ENCODE peak calls at places on chromosome 16, in seven cellular contexts. O, T, B, L, D, R and X are unnamed samples. For H3K27me3, the result is how much of the 10 kb centered on the place peaks cover.

GRCh38 chr16:46922239-46922638 is 38.1 kb downstream of the GPT2 start:
- DNase-seq in O (no peak), T (no peak), B (no peak), L (no peak), D (no peak), R (no peak), X (no peak)

GRCh38 chr16:29007865-29008593 is 23.2 kb downstream of the LAT start:
- DNase-seq in O (peak), T (no peak), B (no peak), L (peak), D (no peak), R (no peak), X (peak)

GRCh38 chr16:46822270-46822669 is 8.7 kb downstream of the C16orf87 start:
- DNase-seq in O (no peak), T (no peak), B (no peak), L (peak), D (no peak), R (no peak), X (no peak)

GRCh38 chr16:77833906-77834599 is 45.7 kb downstream of the VAT1L start:
- DNase-seq in O (peak), T (no peak), B (peak), L (peak), D (no peak), R (no peak), X (no peak)

GRCh38 chr16:83162791-83163190 is 536.0 kb downstream of the CDH13 start:
- DNase-seq in O (no peak), T (no peak), B (no peak), L (no peak), D (no peak), R (no peak), X (no peak)

GRCh38 chr16:82033006-82033405 is 2.0 kb upstream of the HSD17B2 start:
- DNase-seq in O (no peak), T (peak), B (no peak), L (no peak), D (no peak), R (no peak), X (no peak)

GRCh38 chr16:67910162-67910561 is 17.1 kb downstream of the PSKH1 start:
- DNase-seq in O (peak), T (no peak), B (no peak), L (peak), D (no peak), R (no peak), X (no peak)

GRCh38 chr16:85291302-85292148 is 179.3 kb upstream of the CIBAR2 start:
- DNase-seq in O (no peak), T (peak), B (no peak), L (no peak), D (peak), R (no peak), X (no peak)

GRCh38 chr16:48231675-48232214 is 12.4 kb upstream of the LONP2 start:
- DNase-seq in O (no peak), T (peak), B (peak), L (peak), D (no peak), R (peak), X (peak)

GRCh38 chr16:57704011-57704904 is 9.7 kb downstream of the DRC7 start:
- DNase-seq in O (no peak), T (no peak), B (no peak), L (no peak), D (no peak), R (no peak), X (no peak)

GRCh38 chr16:31708348-31708747 is 165.3 kb upstream of the ZNF267 start:
- DNase-seq in O (no peak), T (no peak), B (no peak), L (no peak), D (no peak), R (no peak), X (no peak)

GRCh38 chr16:89045181-89045815 is 48.4 kb upstream of the ACSF3 start:
- DNase-seq in O (no peak), T (no peak), B (no peak), L (no peak), D (no peak), R (no peak), X (no peak)

GRCh38 chr16:87463722-87464690 is 28.8 kb downstream of the ZCCHC14 start:
- DNase-seq in O (no peak), T (peak), B (no peak), L (peak), D (peak), R (no peak), X (peak)

GRCh38 chr16:67181346-67181745 is 2.4 kb downstream of the MATCAP1 start:
- DNase-seq in O (no peak), T (peak), B (no peak), L (peak), D (no peak), R (no peak), X (peak)

GRCh38 chr16:68737730-68738590 is 868 bp downstream of the CDH1 start:
- DNase-seq in O (no peak), T (peak), B (peak), L (no peak), D (no peak), R (peak), X (no peak)

GRCh38 chr16:87457051-87457611 is 35.7 kb downstream of the ZCCHC14 start:
- DNase-seq in O (peak), T (no peak), B (no peak), L (peak), D (no peak), R (no peak), X (no peak)

GRCh38 chr16:49280861-49281331 is 742 bp downstream of the CBLN1 start:
- DNase-seq in O (no peak), T (no peak), B (no peak), L (no peak), D (no peak), R (no peak), X (no peak)

GRCh38 chr16:10813123-10813455 is 5.5 kb downstream of the TVP23A start:
- DNase-seq in O (no peak), T (no peak), B (no peak), L (no peak), D (no peak), R (no peak), X (no peak)

GRCh38 chr16:50702725-50703124 is 9.3 kb downstream of the NOD2 start:
- DNase-seq in O (no peak), T (no peak), B (no peak), L (no peak), D (no peak), R (no peak), X (no peak)

GRCh38 chr16:88784074-88784855 is 755 bp downstream of the PIEZO1 start:
- DNase-seq in O (no peak), T (peak), B (peak), L (peak), D (peak), R (peak), X (peak)

GRCh38 chr16:27359615-27360014 is 42.4 kb upstream of the IL21R start:
- DNase-seq in O (no peak), T (no peak), B (no peak), L (no peak), D (no peak), R (no peak), X (no peak)

GRCh38 chr16:1781758-1782407 is 488 bp downstream of the SPSB3 start:
- DNase-seq in O (no peak), T (peak), B (peak), L (peak), D (no peak), R (peak), X (peak)

GRCh38 chr16:2022723-2023097 is 3.1 kb downstream of the NPW start:
- DNase-seq in O (no peak), T (no peak), B (peak), L (peak), D (no peak), R (peak), X (no peak)

GRCh38 chr16:84947996-84948854 is 63.1 kb downstream of the ZDHHC7 start:
- DNase-seq in O (no peak), T (no peak), B (no peak), L (no peak), D (no peak), R (no peak), X (no peak)

GRCh38 chr16:79873825-79874224 is 273.3 kb upstream of the MAF start:
- DNase-seq in O (no peak), T (no peak), B (no peak), L (no peak), D (no peak), R (no peak), X (no peak)

GRCh38 chr16:28319476-28320022 is 27.2 kb downstream of the SBK1 start:
- DNase-seq in O (no peak), T (no peak), B (no peak), L (no peak), D (no peak), R (no peak), X (no peak)

GRCh38 chr16:82386771-82387170 is 216.7 kb upstream of the MPHOSPH6 start:
- DNase-seq in O (no peak), T (no peak), B (no peak), L (no peak), D (no peak), R (peak), X (no peak)

GRCh38 chr16:85808926-85809325 is 9.4 kb downstream of the COX4I1 start:
- DNase-seq in O (no peak), T (no peak), B (no peak), L (no peak), D (no peak), R (no peak), X (no peak)

GRCh38 chr16:84150926-84151325 is 5.8 kb downstream of the DNAAF1 start:
- DNase-seq in O (no peak), T (no peak), B (no peak), L (no peak), D (no peak), R (no peak), X (no peak)

GRCh38 chr16:8849411-8850011 is 19.3 kb downstream of the CARHSP1 start:
- DNase-seq in O (peak), T (no peak), B (no peak), L (no peak), D (peak), R (no peak), X (no peak)

GRCh38 chr16:30829130-30830071 is 42.4 kb upstream of the ZNF629 start:
- DNase-seq in O (no peak), T (peak), B (no peak), L (no peak), D (no peak), R (no peak), X (no peak)

GRCh38 chr16:8620535-8620934 is 963 bp upstream of the METTL22 start:
- DNase-seq in O (peak), T (no peak), B (no peak), L (peak), D (no peak), R (no peak), X (no peak)

GRCh38 chr16:73023752-73024570 is 24.0 kb downstream of the ZFHX3 start:
- DNase-seq in O (no peak), T (no peak), B (no peak), L (no peak), D (no peak), R (no peak), X (no peak)

GRCh38 chr16:19766554-19766884 is 48.4 kb downstream of the IQCK start:
- DNase-seq in O (no peak), T (no peak), B (no peak), L (no peak), D (no peak), R (no peak), X (no peak)

GRCh38 chr16:31452631-31453106 is 6.6 kb upstream of the ARMC5 start:
- DNase-seq in O (peak), T (no peak), B (peak), L (peak), D (no peak), R (no peak), X (peak)

GRCh38 chr16:16004314-16004749 is 54.9 kb downstream of the ABCC1 start:
- DNase-seq in O (no peak), T (no peak), B (no peak), L (peak), D (no peak), R (no peak), X (no peak)

GRCh38 chr16:57204675-57205074 is 18.5 kb downstream of the RSPRY1 start:
- DNase-seq in O (no peak), T (no peak), B (peak), L (no peak), D (no peak), R (no peak), X (no peak)

GRCh38 chr16:23679986-23680336 is 1.3 kb downstream of the PLK1 start:
- DNase-seq in O (no peak), T (no peak), B (peak), L (no peak), D (no peak), R (no peak), X (no peak)
- H3K27ac ChIP-seq in O (peak), T (no peak), B (no peak), L (peak), D (no peak), R (no peak), X (no peak)

GRCh38 chr16:3171855-3172593 is 16.0 kb upstream of the OR1F1 start:
- DNase-seq in O (peak), T (no peak), B (peak), L (peak), D (no peak), R (no peak), X (no peak)

GRCh38 chr16:3174618-3175148 is 13.3 kb upstream of the OR1F1 start:
- DNase-seq in O (no peak), T (no peak), B (peak), L (no peak), D (no peak), R (no peak), X (no peak)

GRCh38 chr16:3173892-3174617 is 13.9 kb upstream of the OR1F1 start:
- DNase-seq in O (peak), T (no peak), B (peak), L (no peak), D (no peak), R (peak), X (no peak)

GRCh38 chr16:3171181-3171854 is 16.7 kb upstream of the OR1F1 start:
- DNase-seq in O (no peak), T (no peak), B (no peak), L (no peak), D (no peak), R (no peak), X (no peak)

DNA sequence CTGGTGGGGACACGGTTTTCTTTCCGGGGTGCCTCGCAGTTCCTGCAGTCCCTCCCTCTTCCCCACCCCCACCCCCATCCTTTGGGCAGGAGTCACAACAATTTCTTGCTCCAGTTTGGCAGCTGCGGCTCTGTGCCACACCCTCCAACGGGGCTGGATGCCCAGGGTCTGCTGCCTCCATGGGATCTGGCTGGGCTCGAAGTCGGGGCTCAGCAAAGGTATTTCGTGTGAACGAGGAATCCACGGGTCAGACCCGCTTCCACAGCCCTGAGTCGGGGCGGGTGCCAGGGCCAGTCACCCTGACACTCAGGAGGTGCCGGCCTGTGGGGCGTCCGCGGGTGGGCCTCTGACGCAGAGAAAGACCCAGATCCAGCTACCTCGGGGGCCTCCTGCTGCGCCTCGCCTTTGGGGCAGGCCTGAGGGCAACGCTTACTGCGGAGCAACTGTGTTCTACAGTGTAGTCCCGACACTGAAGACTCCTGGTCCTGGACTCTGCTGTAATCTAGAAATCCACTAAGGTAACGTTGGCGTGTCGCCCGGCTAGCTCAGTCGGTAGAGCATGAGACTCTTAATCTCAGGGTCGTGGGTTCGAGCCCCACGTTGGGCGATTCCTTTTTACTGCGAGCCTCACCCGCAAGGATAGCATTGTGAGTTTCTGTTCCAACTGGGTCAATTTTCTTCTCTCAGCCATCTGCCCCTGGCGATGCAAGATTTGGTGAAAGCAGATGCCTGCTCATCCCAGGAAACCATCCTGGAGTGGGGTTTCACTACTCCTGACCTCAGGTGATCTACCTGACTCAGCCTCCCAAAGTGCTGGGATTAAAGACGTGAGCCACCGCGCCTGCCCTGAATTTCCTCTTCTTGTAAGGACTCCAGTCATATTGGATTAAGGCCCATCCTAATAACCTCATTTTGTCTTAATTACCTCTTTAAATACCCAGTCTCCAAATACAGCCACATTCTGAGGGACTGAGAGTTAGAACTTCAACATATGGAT is 12.5 kb upstream of the OR1F1 start:
- DNase-seq in O (peak), T (no peak), B (peak), L (peak), D (no peak), R (no peak), X (no peak)
- H3K27me3 ChIP-seq in O (under half), T (half or more), B (under half), L (under half), D (half or more), R (half or more), X (half or more)

GRCh38 chr16:12655530-12655929 is 148.2 kb downstream of the CPPED1 start:
- DNase-seq in O (no peak), T (no peak), B (no peak), L (no peak), D (no peak), R (no peak), X (no peak)
- TF ChIP-seq CTCF in O (no peak), T (no peak), B (no peak), L (no peak), D (no peak), R (no peak), X (no peak)

DNA sequence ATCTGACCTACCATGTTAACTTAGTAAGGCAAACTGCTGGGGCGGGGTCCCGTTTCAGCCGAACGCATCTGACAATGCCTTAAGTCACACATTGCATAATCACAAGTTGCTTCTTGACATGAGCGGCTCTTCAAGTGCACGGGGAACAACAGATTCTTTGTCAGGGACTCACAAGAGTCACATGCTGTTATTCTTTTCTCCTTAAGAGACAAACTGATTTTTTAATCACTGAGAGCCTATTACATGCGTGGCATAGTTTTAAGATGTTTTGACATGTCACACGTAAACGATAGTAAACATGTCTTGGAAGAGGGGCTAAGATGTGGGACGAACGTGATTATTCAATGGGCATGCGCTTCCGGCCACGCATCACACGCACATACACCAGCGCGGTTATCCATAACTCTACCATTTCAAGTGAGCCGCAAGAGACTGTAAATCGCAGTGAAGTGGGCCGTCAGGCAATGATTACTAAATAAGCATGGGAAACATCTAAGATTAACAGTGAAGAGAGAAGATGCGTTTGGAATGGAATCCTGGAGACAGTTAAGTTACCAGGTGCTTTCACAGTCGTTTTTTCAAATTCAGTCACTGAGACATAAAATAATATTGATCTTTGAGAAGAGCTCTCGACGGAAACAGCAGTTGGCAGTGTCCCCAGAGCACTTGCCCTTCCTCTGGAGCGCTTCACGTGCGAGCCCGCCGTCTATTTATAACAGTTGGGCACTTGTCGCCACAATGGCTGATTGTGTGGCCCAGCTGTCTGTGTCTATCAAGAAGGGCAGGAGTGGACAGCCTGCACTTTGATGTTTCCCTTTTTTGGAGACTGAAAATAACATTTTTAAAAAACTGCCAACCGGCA is 63.2 kb downstream of the ADCY9 start:
- DNase-seq in O (peak), T (peak), B (no peak), L (peak), D (peak), R (peak), X (peak)
- H3K27ac ChIP-seq in O (no peak), T (peak), B (no peak), L (peak), D (peak), R (peak), X (no peak)